ENCODE peak calls at places on chromosomes 16 and 17, in eight cellular contexts. A is mucosa of descending colon; T is HCT116; R is naive thymus-derived CD4-positive, alpha-beta T cell; V is kidney epithelial cell; N is breast epithelium; C is aorta; M is mammary epithelial cell. Z is an unnamed sample.

GRCh38 chr17:83173180-83173996 is 94.0 kb downstream of the METRNL start:
- DNase-seq in A (no peak), T (no peak), R (no peak), V (no peak), N (peak), C (peak), M (no peak), Z (no peak)

GRCh38 chr17:181213-182163 is at the start of gene DOC2B:
- DNase-seq in A (peak), T (peak), R (peak), V (no peak), N (no peak), C (peak), M (peak), Z (no peak)

GRCh38 chr17:63819585-63820537 is 7.4 kb upstream of the PSMC5 start:
- DNase-seq in A (no peak), T (no peak), R (no peak), V (no peak), N (no peak), C (peak), M (no peak), Z (no peak)

GRCh38 chr16:11312718-11313492 is 31.8 kb upstream of the PRM1 start:
- DNase-seq in A (peak), T (peak), R (no peak), V (no peak), N (no peak), C (no peak), M (no peak), Z (no peak)

GRCh38 chr16:27243725-27244362 is 24.7 kb downstream of the NSMCE1 start:
- DNase-seq in A (no peak), T (no peak), R (peak), V (no peak), N (no peak), C (no peak), M (no peak), Z (no peak)

GRCh38 chr17:29927546-29927945 is 2.5 kb downstream of the SSH2 start:
- DNase-seq in A (no peak), T (no peak), R (no peak), V (no peak), N (no peak), C (no peak), M (no peak), Z (no peak)

GRCh38 chr16:27174007-27174406 is 29.3 kb upstream of the KDM8 start:
- DNase-seq in A (peak), T (no peak), R (no peak), V (no peak), N (no peak), C (no peak), M (no peak), Z (no peak)

GRCh38 chr17:12727076-12727750 is 61.5 kb downstream of the MYOCD start:
- DNase-seq in A (peak), T (no peak), R (no peak), V (no peak), N (no peak), C (no peak), M (no peak), Z (peak)

GRCh38 chr17:75288784-75289121 is 480 bp downstream of the SLC25A19 start:
- DNase-seq in A (peak), T (no peak), R (peak), V (no peak), N (peak), C (no peak), M (no peak), Z (no peak)

GRCh38 chr16:2121853-2122252 is 13.8 kb downstream of the PKD1 start:
- DNase-seq in A (no peak), T (no peak), R (no peak), V (no peak), N (no peak), C (no peak), M (peak), Z (no peak)

GRCh38 chr16:4015275-4015990 is 100.8 kb downstream of the ADCY9 start:
- DNase-seq in A (peak), T (no peak), R (no peak), V (no peak), N (no peak), C (peak), M (no peak), Z (no peak)

GRCh38 chr17:2700491-2701141 is 10.9 kb downstream of the CLUH start:
- DNase-seq in A (no peak), T (no peak), R (no peak), V (no peak), N (no peak), C (peak), M (no peak), Z (no peak)

GRCh38 chr16:75379911-75380847 is 53.1 kb downstream of the CFDP1 start:
- DNase-seq in A (peak), T (no peak), R (no peak), V (no peak), N (no peak), C (no peak), M (no peak), Z (no peak)

GRCh38 chr17:67421869-67422273 is 44.8 kb downstream of the PITPNC1 start:
- DNase-seq in A (peak), T (peak), R (peak), V (peak), N (peak), C (no peak), M (peak), Z (peak)

GRCh38 chr17:31309525-31309924 is 4.3 kb downstream of the EVI2B start:
- DNase-seq in A (no peak), T (no peak), R (no peak), V (no peak), N (no peak), C (no peak), M (no peak), Z (no peak)

GRCh38 chr17:79842656-79843474 is 3.6 kb upstream of the CBX4 start:
- DNase-seq in A (peak), T (no peak), R (no peak), V (no peak), N (no peak), C (no peak), M (no peak), Z (no peak)

GRCh38 chr16:69885722-69886121 is 65.4 kb upstream of the CLEC18A start:
- DNase-seq in A (no peak), T (no peak), R (no peak), V (no peak), N (no peak), C (no peak), M (no peak), Z (no peak)

GRCh38 chr17:1011138-1011537 is 14.2 kb downstream of the TIMM22 start:
- DNase-seq in A (no peak), T (no peak), R (no peak), V (no peak), N (no peak), C (no peak), M (no peak), Z (no peak)

GRCh38 chr17:57694051-57694450 is 51.0 kb downstream of the CCDC182 start:
- DNase-seq in A (no peak), T (no peak), R (peak), V (no peak), N (no peak), C (no peak), M (no peak), Z (no peak)

GRCh38 chr16:27229891-27230470 is 26.7 kb downstream of the KDM8 start:
- DNase-seq in A (no peak), T (no peak), R (no peak), V (no peak), N (no peak), C (peak), M (no peak), Z (no peak)

GRCh38 chr16:3919413-3919812 is 38.9 kb upstream of the CREBBP start:
- DNase-seq in A (no peak), T (no peak), R (no peak), V (no peak), N (no peak), C (peak), M (no peak), Z (no peak)

GRCh38 chr16:7628981-7629380 is 296.3 kb downstream of the RBFOX1 start:
- DNase-seq in A (no peak), T (no peak), R (no peak), V (no peak), N (no peak), C (no peak), M (no peak), Z (no peak)

GRCh38 chr17:34517406-34517805 is 62.0 kb upstream of the TMEM132E start:
- DNase-seq in A (no peak), T (no peak), R (no peak), V (no peak), N (no peak), C (no peak), M (no peak), Z (no peak)

GRCh38 chr17:28507567-28508195 is 1.5 kb downstream of the FOXN1 start:
- DNase-seq in A (peak), T (no peak), R (no peak), V (no peak), N (peak), C (no peak), M (peak), Z (no peak)

GRCh38 chr17:79125503-79125902 is 50.9 kb downstream of the ENGASE start:
- DNase-seq in A (no peak), T (no peak), R (no peak), V (no peak), N (no peak), C (no peak), M (no peak), Z (no peak)

GRCh38 chr16:75244844-75245758 is 6.3 kb downstream of the BCAR1 start:
- DNase-seq in A (peak), T (no peak), R (no peak), V (peak), N (peak), C (peak), M (peak), Z (peak)

GRCh38 chr16:86059253-86060171 is 160.6 kb downstream of the IRF8 start:
- DNase-seq in A (peak), T (no peak), R (no peak), V (no peak), N (no peak), C (no peak), M (no peak), Z (no peak)

GRCh38 chr16:79618712-79619050 is 18.1 kb upstream of the MAF start:
- DNase-seq in A (no peak), T (no peak), R (peak), V (no peak), N (no peak), C (no peak), M (no peak), Z (no peak)

GRCh38 chr17:75574404-75575093 is 13.1 kb upstream of the MYO15B start:
- DNase-seq in A (no peak), T (no peak), R (no peak), V (no peak), N (no peak), C (no peak), M (no peak), Z (no peak)

GRCh38 chr16:1199342-1200013 is 25.6 kb downstream of the TPSG1 start:
- DNase-seq in A (no peak), T (no peak), R (no peak), V (no peak), N (no peak), C (no peak), M (no peak), Z (no peak)

GRCh38 chr16:27430923-27431484 is 29.0 kb downstream of the IL21R start:
- DNase-seq in A (no peak), T (no peak), R (peak), V (no peak), N (no peak), C (peak), M (no peak), Z (no peak)

GRCh38 chr17:32609085-32609484 is 122.3 kb downstream of the CDK5R1 start:
- DNase-seq in A (peak), T (peak), R (peak), V (peak), N (peak), C (no peak), M (peak), Z (no peak)

GRCh38 chr16:78487471-78487870 is 388.0 kb downstream of the WWOX start:
- DNase-seq in A (no peak), T (no peak), R (no peak), V (no peak), N (no peak), C (no peak), M (no peak), Z (no peak)

GRCh38 chr17:16872351-16872751 is 99.6 kb downstream of the TNFRSF13B start:
- DNase-seq in A (no peak), T (no peak), R (no peak), V (no peak), N (no peak), C (peak), M (no peak), Z (no peak)

GRCh38 chr16:85586360-85587145 is 26.6 kb upstream of the GSE1 start:
- DNase-seq in A (no peak), T (no peak), R (no peak), V (no peak), N (no peak), C (peak), M (no peak), Z (no peak)

GRCh38 chr16:69324013-69324531 is 6.3 kb downstream of the PDF start:
- DNase-seq in A (peak), T (no peak), R (no peak), V (no peak), N (no peak), C (peak), M (no peak), Z (no peak)

GRCh38 chr17:59963738-59964454 is 644 bp downstream of the RNFT1 start:
- DNase-seq in A (peak), T (no peak), R (no peak), V (peak), N (peak), C (peak), M (peak), Z (no peak)

GRCh38 chr16:73000020-73000906 is 47.7 kb downstream of the ZFHX3 start:
- DNase-seq in A (no peak), T (no peak), R (no peak), V (no peak), N (peak), C (no peak), M (peak), Z (no peak)

GRCh38 chr16:23757116-23757515 is 2.3 kb downstream of the CHP2 start:
- DNase-seq in A (no peak), T (no peak), R (no peak), V (no peak), N (no peak), C (no peak), M (no peak), Z (no peak)

GRCh38 chr16:23757937-23758619 is 3.3 kb downstream of the CHP2 start:
- DNase-seq in A (no peak), T (no peak), R (no peak), V (no peak), N (no peak), C (no peak), M (no peak), Z (no peak)

GRCh38 chr16:23755484-23755809 is 621 bp downstream of the CHP2 start:
- DNase-seq in A (no peak), T (no peak), R (no peak), V (no peak), N (no peak), C (no peak), M (no peak), Z (no peak)

GRCh38 chr16:23753908-23754593 is 775 bp upstream of the CHP2 start:
- DNase-seq in A (no peak), T (no peak), R (no peak), V (no peak), N (no peak), C (no peak), M (no peak), Z (no peak)

GRCh38 chr16:23754594-23755483 is at the start of gene CHP2:
- DNase-seq in A (peak), T (no peak), R (no peak), V (no peak), N (no peak), C (peak), M (peak), Z (no peak)
- H3K4me3 ChIP-seq in A (peak), T (no peak), R (no peak), V (no peak), N (peak), C (no peak), M (peak), Z (no peak)

GRCh38 chr16:81313731-81314602 is 795 bp upstream of the GAN start:
- DNase-seq in A (no peak), T (no peak), R (no peak), V (no peak), N (no peak), C (no peak), M (no peak), Z (no peak)

GRCh38 chr16:81316176-81316496 is 1.4 kb downstream of the GAN start:
- DNase-seq in A (no peak), T (no peak), R (no peak), V (no peak), N (no peak), C (no peak), M (no peak), Z (no peak)

GRCh38 chr16:81314603-81315270 is at the start of gene GAN:
- DNase-seq in A (peak), T (peak), R (peak), V (peak), N (peak), C (peak), M (peak), Z (peak)

GRCh38 chr16:81318711-81319110 is 3.9 kb downstream of the GAN start:
- DNase-seq in A (no peak), T (no peak), R (no peak), V (no peak), N (no peak), C (no peak), M (no peak), Z (no peak)

DNA sequence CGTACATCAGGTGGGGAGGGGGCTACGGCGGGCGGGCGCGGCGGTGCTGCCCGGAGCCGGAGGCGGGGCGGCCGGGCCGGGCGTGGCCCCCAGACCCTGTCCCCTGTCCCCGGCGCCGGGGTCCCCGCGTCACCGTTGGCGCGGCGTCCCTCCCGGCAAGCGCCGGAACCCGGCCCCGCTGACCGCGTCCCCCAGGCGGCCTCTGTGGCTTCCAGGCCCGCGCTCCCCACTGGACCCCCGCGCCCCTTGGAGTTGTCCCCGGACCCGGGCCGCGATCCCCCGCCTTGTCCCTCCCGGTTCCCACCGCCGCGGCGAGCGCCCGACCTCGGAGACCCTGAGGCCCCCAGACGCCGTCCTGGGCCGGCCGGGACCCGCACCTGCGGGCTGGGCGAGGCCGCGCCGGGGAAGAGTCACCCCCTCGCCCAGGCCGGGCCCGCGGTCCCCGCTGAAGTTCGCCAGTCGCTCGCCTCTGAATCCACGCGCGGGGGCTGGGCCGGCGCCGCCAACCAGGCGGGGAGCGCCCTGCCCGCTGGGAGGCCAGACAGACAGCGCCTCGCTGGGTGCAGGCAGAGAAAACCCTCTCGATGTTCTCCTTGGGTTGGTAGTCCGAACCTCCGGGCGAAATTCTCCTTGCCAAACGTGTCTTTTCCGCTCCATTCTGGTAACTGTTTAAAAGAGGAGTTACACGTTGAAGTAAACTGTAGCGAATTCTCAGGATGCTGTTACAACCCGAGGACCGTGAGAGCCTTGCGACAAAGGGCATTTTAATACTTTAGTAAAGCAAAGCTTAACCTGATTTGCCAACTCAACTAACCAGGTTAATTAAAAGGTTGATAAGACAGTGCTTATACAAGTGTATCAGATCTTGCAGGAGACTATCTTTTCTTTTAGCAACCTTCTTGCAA is 761 bp downstream of the GAN start:
- DNase-seq in A (peak), T (no peak), R (peak), V (no peak), N (peak), C (peak), M (peak), Z (no peak)
- H3K4me3 ChIP-seq in A (peak), T (peak), R (peak), V (peak), N (peak), C (peak), M (peak), Z (peak)

DNA sequence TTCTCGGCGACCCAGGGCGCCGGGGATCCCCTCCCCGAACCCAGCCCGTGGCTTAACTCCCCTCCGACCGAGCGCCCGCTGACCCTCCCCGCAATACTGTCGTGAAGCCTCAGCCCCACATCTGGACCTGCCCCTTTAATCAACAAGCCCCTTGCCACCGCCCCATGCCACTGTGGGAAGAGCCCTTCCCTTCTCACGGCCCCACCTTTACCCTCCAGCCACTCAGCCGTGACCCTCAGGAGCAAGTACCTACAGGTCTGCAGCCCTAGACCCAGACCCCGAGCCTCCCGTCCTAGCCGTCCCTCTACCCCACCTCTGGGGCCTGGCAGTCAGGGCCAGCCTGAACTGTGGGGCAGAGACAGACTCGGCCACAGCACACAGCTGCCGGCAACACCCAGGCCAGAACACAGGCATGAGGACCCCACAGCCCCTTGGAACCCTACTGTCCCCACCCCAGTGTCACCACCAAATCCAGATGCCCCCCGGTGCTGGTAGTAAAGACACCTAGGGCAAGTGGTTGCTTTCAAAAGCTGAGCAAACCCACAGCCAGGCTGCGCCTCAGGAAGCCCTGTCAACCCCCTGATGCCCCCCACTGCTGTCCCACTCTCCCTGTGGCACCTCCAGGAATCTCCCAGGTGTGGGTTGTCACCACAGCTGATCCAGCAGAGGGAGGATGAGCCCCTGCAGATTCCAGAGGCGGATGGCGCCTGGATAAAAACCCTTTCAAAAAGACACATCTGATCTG is 1.4 kb downstream of the NXPH3 start:
- DNase-seq in A (no peak), T (no peak), R (no peak), V (no peak), N (no peak), C (peak), M (no peak), Z (no peak)
- H3K4me3 ChIP-seq in A (no peak), T (no peak), R (no peak), V (peak), N (peak), C (peak), M (peak), Z (peak)

GRCh38 chr17:45052052-45052772 is 780 bp upstream of the DCAKD start:
- DNase-seq in A (peak), T (no peak), R (peak), V (no peak), N (no peak), C (peak), M (peak), Z (no peak)

GRCh38 chr17:45046536-45047125 is 4.8 kb downstream of the DCAKD start:
- DNase-seq in A (no peak), T (no peak), R (no peak), V (no peak), N (no peak), C (no peak), M (peak), Z (no peak)

GRCh38 chr17:45048795-45049563 is 2.5 kb downstream of the DCAKD start:
- DNase-seq in A (no peak), T (no peak), R (no peak), V (no peak), N (no peak), C (no peak), M (no peak), Z (no peak)

GRCh38 chr17:45051060-45051719 is at the start of gene DCAKD:
- DNase-seq in A (peak), T (peak), R (peak), V (peak), N (peak), C (peak), M (peak), Z (no peak)

DNA sequence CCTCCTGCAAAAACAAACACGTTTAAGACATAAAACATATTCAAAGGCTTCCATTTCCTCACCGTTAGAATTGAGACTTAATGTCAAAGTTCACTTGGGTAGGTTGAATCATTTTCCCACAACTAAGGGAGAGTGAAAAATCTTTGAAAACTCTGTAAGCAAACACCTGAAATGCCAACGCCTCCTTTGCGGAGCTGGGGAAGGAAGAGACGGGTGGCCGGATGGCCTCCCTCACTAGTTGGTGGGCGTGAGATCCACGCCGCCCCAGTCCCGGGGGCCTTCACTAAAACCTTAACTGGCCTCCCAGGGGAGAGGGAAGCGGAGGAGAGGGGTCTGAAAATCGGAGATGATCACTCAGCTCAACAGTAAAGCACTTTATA is 762 bp downstream of the DCAKD start:
- DNase-seq in A (peak), T (no peak), R (peak), V (no peak), N (no peak), C (no peak), M (peak), Z (no peak)
- H3K4me3 ChIP-seq in A (peak), T (peak), R (peak), V (peak), N (peak), C (peak), M (peak), Z (peak)